ENCODE peak calls at places on chromosomes 2 and 18, in six cellular contexts. One of them, this sample, is unnamed.

GRCh38 chr2:69200107-69200520 is 186.9 kb downstream of the GFPT1 start:
- DNase-seq in HCT116: no peak
- DNase-seq in transverse colon: peak
- DNase-seq in IMR-90: peak
- DNase-seq in Peyer's patch: no peak
- DNase-seq in heart left ventricle: no peak
- DNase-seq in this sample: peak

GRCh38 chr2:232027530-232027929 is 66.0 kb downstream of the DIS3L2 start:
- DNase-seq in HCT116: no peak
- DNase-seq in heart left ventricle: no peak
- DNase-seq in transverse colon: no peak
- DNase-seq in Peyer's patch: no peak
- DNase-seq in IMR-90: no peak
- DNase-seq in this sample: no peak

GRCh38 chr2:8376603-8377423 is 305.0 kb upstream of the ID2 start:
- DNase-seq in transverse colon: no peak
- DNase-seq in Peyer's patch: no peak
- DNase-seq in heart left ventricle: no peak
- DNase-seq in HCT116: no peak
- DNase-seq in IMR-90: no peak
- DNase-seq in this sample: no peak

GRCh38 chr18:9516437-9517064 is 41.2 kb downstream of the RALBP1 start:
- DNase-seq in HCT116: peak
- DNase-seq in IMR-90: peak
- DNase-seq in heart left ventricle: no peak
- DNase-seq in Peyer's patch: no peak
- DNase-seq in transverse colon: no peak
- DNase-seq in this sample: no peak

GRCh38 chr2:144510206-144510991 is 9.5 kb downstream of the ZEB2 start:
- DNase-seq in Peyer's patch: peak
- DNase-seq in heart left ventricle: no peak
- DNase-seq in IMR-90: peak
- DNase-seq in HCT116: no peak
- DNase-seq in transverse colon: no peak
- DNase-seq in this sample: no peak

GRCh38 chr2:100767810-100768806 is 51.8 kb upstream of the NPAS2 start:
- DNase-seq in transverse colon: no peak
- DNase-seq in HCT116: no peak
- DNase-seq in heart left ventricle: no peak
- DNase-seq in Peyer's patch: no peak
- DNase-seq in IMR-90: peak
- DNase-seq in this sample: no peak

GRCh38 chr18:22828171-22828570 is 105.0 kb upstream of the RBBP8 start:
- DNase-seq in IMR-90: peak
- DNase-seq in Peyer's patch: no peak
- DNase-seq in transverse colon: no peak
- DNase-seq in heart left ventricle: no peak
- DNase-seq in HCT116: no peak
- DNase-seq in this sample: no peak

GRCh38 chr18:12231986-12232385 is 22.2 kb upstream of the CIDEA start:
- DNase-seq in IMR-90: no peak
- DNase-seq in HCT116: no peak
- DNase-seq in heart left ventricle: no peak
- DNase-seq in Peyer's patch: no peak
- DNase-seq in transverse colon: no peak
- DNase-seq in this sample: no peak

GRCh38 chr2:149388120-149388816 is 57.9 kb downstream of the LYPD6 start:
- DNase-seq in transverse colon: no peak
- DNase-seq in IMR-90: no peak
- DNase-seq in HCT116: no peak
- DNase-seq in heart left ventricle: no peak
- DNase-seq in Peyer's patch: no peak
- DNase-seq in this sample: no peak

GRCh38 chr2:177900091-177900490 is 172.5 kb downstream of the PDE11A start:
- DNase-seq in HCT116: no peak
- DNase-seq in heart left ventricle: no peak
- DNase-seq in IMR-90: no peak
- DNase-seq in Peyer's patch: no peak
- DNase-seq in transverse colon: no peak
- DNase-seq in this sample: no peak

GRCh38 chr2:202450785-202451184 is 74.7 kb downstream of the BMPR2 start:
- DNase-seq in transverse colon: no peak
- DNase-seq in Peyer's patch: no peak
- DNase-seq in HCT116: no peak
- DNase-seq in heart left ventricle: no peak
- DNase-seq in IMR-90: peak
- DNase-seq in this sample: no peak

GRCh38 chr18:63741769-63742168 is 33.4 kb upstream of the SERPINB7 start:
- DNase-seq in transverse colon: no peak
- DNase-seq in Peyer's patch: no peak
- DNase-seq in IMR-90: peak
- DNase-seq in heart left ventricle: no peak
- DNase-seq in HCT116: no peak
- DNase-seq in this sample: no peak

GRCh38 chr2:231613054-231613654 is 20.5 kb downstream of the TEX44 start:
- DNase-seq in Peyer's patch: no peak
- DNase-seq in heart left ventricle: peak
- DNase-seq in IMR-90: no peak
- DNase-seq in transverse colon: no peak
- DNase-seq in HCT116: no peak
- DNase-seq in this sample: peak

GRCh38 chr2:172735646-172736418 is at the start of gene RAPGEF4:
- DNase-seq in IMR-90: no peak
- DNase-seq in Peyer's patch: no peak
- DNase-seq in HCT116: no peak
- DNase-seq in heart left ventricle: no peak
- DNase-seq in transverse colon: no peak
- DNase-seq in this sample: no peak

GRCh38 chr2:73076701-73077423 is 5.3 kb upstream of the SFXN5 start:
- DNase-seq in Peyer's patch: no peak
- DNase-seq in IMR-90: no peak
- DNase-seq in HCT116: no peak
- DNase-seq in heart left ventricle: no peak
- DNase-seq in transverse colon: no peak
- DNase-seq in this sample: no peak

GRCh38 chr2:96102596-96103387 is 13.6 kb downstream of the ADRA2B start:
- DNase-seq in Peyer's patch: no peak
- DNase-seq in HCT116: no peak
- DNase-seq in heart left ventricle: peak
- DNase-seq in transverse colon: peak
- DNase-seq in IMR-90: no peak
- DNase-seq in this sample: no peak

GRCh38 chr18:46629356-46629755 is 27.7 kb downstream of the LOXHD1 start:
- DNase-seq in Peyer's patch: no peak
- DNase-seq in HCT116: no peak
- DNase-seq in IMR-90: no peak
- DNase-seq in heart left ventricle: no peak
- DNase-seq in transverse colon: no peak
- DNase-seq in this sample: peak

GRCh38 chr18:63095768-63096167 is 223.8 kb downstream of the BCL2 start:
- DNase-seq in Peyer's patch: no peak
- DNase-seq in transverse colon: no peak
- DNase-seq in heart left ventricle: no peak
- DNase-seq in HCT116: no peak
- DNase-seq in IMR-90: no peak
- DNase-seq in this sample: no peak

GRCh38 chr2:170222298-170222697 is 44.4 kb downstream of the MYO3B start:
- DNase-seq in Peyer's patch: no peak
- DNase-seq in heart left ventricle: no peak
- DNase-seq in transverse colon: no peak
- DNase-seq in HCT116: no peak
- DNase-seq in IMR-90: peak
- DNase-seq in this sample: no peak

GRCh38 chr2:20214566-20215182 is 10.3 kb downstream of the SDC1 start:
- DNase-seq in Peyer's patch: no peak
- DNase-seq in HCT116: no peak
- DNase-seq in heart left ventricle: no peak
- DNase-seq in transverse colon: no peak
- DNase-seq in IMR-90: no peak
- DNase-seq in this sample: no peak

GRCh38 chr2:52222128-52222527 is 1190.2 kb upstream of the NRXN1 start:
- DNase-seq in heart left ventricle: no peak
- DNase-seq in IMR-90: peak
- DNase-seq in Peyer's patch: no peak
- DNase-seq in transverse colon: no peak
- DNase-seq in HCT116: no peak
- DNase-seq in this sample: no peak

GRCh38 chr2:69755862-69756467 is 14.0 kb downstream of the ANXA4 start:
- DNase-seq in HCT116: peak
- DNase-seq in Peyer's patch: no peak
- DNase-seq in transverse colon: peak
- DNase-seq in IMR-90: peak
- DNase-seq in heart left ventricle: no peak
- DNase-seq in this sample: peak

GRCh38 chr2:23425886-23426283 is 40.9 kb downstream of the KLHL29 start:
- DNase-seq in IMR-90: peak
- DNase-seq in HCT116: no peak
- DNase-seq in heart left ventricle: no peak
- DNase-seq in transverse colon: no peak
- DNase-seq in Peyer's patch: no peak
- DNase-seq in this sample: peak

GRCh38 chr2:99808801-99809200 is 319.0 kb upstream of the REV1 start:
- DNase-seq in HCT116: no peak
- DNase-seq in IMR-90: no peak
- DNase-seq in heart left ventricle: no peak
- DNase-seq in transverse colon: no peak
- DNase-seq in Peyer's patch: no peak
- DNase-seq in this sample: no peak

GRCh38 chr2:88540346-88540745 is 86.9 kb downstream of the EIF2AK3 start:
- DNase-seq in HCT116: no peak
- DNase-seq in Peyer's patch: no peak
- DNase-seq in heart left ventricle: no peak
- DNase-seq in transverse colon: no peak
- DNase-seq in IMR-90: peak
- DNase-seq in this sample: peak

GRCh38 chr2:159613515-159614336 is 2.6 kb downstream of the BAZ2B start:
- DNase-seq in heart left ventricle: no peak
- DNase-seq in transverse colon: no peak
- DNase-seq in IMR-90: peak
- DNase-seq in HCT116: no peak
- DNase-seq in Peyer's patch: no peak
- DNase-seq in this sample: no peak

GRCh38 chr2:47019532-47019931 is 103.9 kb upstream of the MCFD2 start:
- DNase-seq in transverse colon: no peak
- DNase-seq in Peyer's patch: no peak
- DNase-seq in HCT116: no peak
- DNase-seq in heart left ventricle: no peak
- DNase-seq in IMR-90: no peak
- DNase-seq in this sample: no peak

GRCh38 chr2:25160376-25160775 is 8.0 kb downstream of the POMC start:
- DNase-seq in transverse colon: no peak
- DNase-seq in heart left ventricle: no peak
- DNase-seq in HCT116: no peak
- DNase-seq in Peyer's patch: no peak
- DNase-seq in IMR-90: no peak
- DNase-seq in this sample: no peak

GRCh38 chr2:25155401-25155800 is 13.0 kb downstream of the POMC start:
- DNase-seq in Peyer's patch: no peak
- DNase-seq in transverse colon: no peak
- DNase-seq in IMR-90: no peak
- DNase-seq in HCT116: no peak
- DNase-seq in heart left ventricle: no peak
- DNase-seq in this sample: no peak

GRCh38 chr2:25161055-25161781 is 7.2 kb downstream of the POMC start:
- DNase-seq in Peyer's patch: peak
- DNase-seq in HCT116: no peak
- DNase-seq in IMR-90: peak
- DNase-seq in heart left ventricle: peak
- DNase-seq in transverse colon: peak
- DNase-seq in this sample: no peak

GRCh38 chr2:25158096-25158852 is 10.1 kb downstream of the POMC start:
- DNase-seq in IMR-90: no peak
- DNase-seq in transverse colon: no peak
- DNase-seq in Peyer's patch: no peak
- DNase-seq in HCT116: no peak
- DNase-seq in heart left ventricle: no peak
- DNase-seq in this sample: no peak

GRCh38 chr2:25159947-25160346 is 8.4 kb downstream of the POMC start:
- DNase-seq in heart left ventricle: no peak
- DNase-seq in transverse colon: no peak
- DNase-seq in HCT116: no peak
- DNase-seq in Peyer's patch: no peak
- DNase-seq in IMR-90: peak
- DNase-seq in this sample: no peak
- TF ChIP-seq POLR2A in heart left ventricle: no peak
- TF ChIP-seq POLR2A in transverse colon: no peak
- TF ChIP-seq POLR2A in HCT116: no peak
- TF ChIP-seq POLR2A in Peyer's patch: no peak
- TF ChIP-seq POLR2A in IMR-90: no peak
- TF ChIP-seq POLR2A in this sample: no peak

GRCh38 chr18:79436556-79437275 is 41.0 kb downstream of the NFATC1 start:
- DNase-seq in IMR-90: no peak
- DNase-seq in HCT116: no peak
- DNase-seq in heart left ventricle: no peak
- DNase-seq in Peyer's patch: no peak
- DNase-seq in transverse colon: no peak
- DNase-seq in this sample: no peak
- H3K4me3 ChIP-seq in IMR-90: no peak
- H3K4me3 ChIP-seq in HCT116: no peak
- H3K4me3 ChIP-seq in heart left ventricle: no peak
- H3K4me3 ChIP-seq in Peyer's patch: no peak
- H3K4me3 ChIP-seq in transverse colon: no peak
- H3K4me3 ChIP-seq in this sample: no peak

DNA sequence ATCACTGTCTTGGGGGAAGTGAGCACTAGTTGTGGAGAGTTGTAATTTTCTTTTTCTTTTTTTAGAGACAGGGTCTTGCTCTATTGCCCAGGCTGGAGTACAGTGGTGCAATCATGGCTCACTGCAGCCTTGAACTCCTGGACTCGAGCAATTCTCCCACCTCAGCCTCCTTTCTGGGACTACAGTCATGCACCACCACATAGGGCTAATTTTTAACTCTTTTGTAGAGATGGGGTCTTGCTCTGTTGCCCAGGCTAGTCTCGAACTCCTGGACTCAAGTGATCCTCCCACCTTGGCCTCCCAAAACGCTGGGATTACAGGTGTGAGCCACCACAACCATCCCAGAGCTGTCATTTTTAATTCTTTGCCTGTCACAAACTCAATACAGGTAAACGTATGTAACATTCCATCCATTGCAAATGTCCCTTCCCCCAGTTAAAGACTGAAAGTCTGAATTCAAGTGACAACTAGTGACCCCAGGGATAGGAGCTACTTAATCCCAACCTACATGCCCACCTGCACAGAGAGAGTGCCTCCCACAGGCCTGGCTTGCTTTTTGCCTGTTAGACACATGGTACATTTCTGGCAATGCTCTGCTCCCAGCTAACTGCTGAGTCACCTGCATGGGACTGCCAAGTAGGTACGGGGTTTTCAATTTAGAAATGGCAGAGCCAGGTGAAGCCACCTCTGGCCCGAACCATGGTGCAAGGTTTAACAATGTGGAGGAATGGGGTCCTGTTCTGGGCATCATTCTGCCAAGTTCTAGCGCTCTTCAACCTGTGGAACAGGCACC is 60.6 kb downstream of the CYB5A start:
- DNase-seq in HCT116: no peak
- DNase-seq in transverse colon: no peak
- DNase-seq in IMR-90: no peak
- DNase-seq in heart left ventricle: no peak
- DNase-seq in Peyer's patch: no peak
- DNase-seq in this sample: no peak
- TF ChIP-seq POLR2A in HCT116: no peak
- TF ChIP-seq POLR2A in transverse colon: no peak
- TF ChIP-seq POLR2A in IMR-90: no peak
- TF ChIP-seq POLR2A in heart left ventricle: no peak
- TF ChIP-seq POLR2A in Peyer's patch: no peak
- TF ChIP-seq POLR2A in this sample: no peak

GRCh38 chr2:176104338-176105077 is 2.6 kb upstream of the HOXD11 start:
- DNase-seq in Peyer's patch: no peak
- DNase-seq in transverse colon: no peak
- DNase-seq in heart left ventricle: peak
- DNase-seq in HCT116: no peak
- DNase-seq in IMR-90: no peak
- DNase-seq in this sample: no peak
- H3K4me3 ChIP-seq in Peyer's patch: no peak
- H3K4me3 ChIP-seq in transverse colon: no peak
- H3K4me3 ChIP-seq in heart left ventricle: no peak
- H3K4me3 ChIP-seq in HCT116: no peak
- H3K4me3 ChIP-seq in IMR-90: no peak
- H3K4me3 ChIP-seq in this sample: no peak

This sample was measured in lower leg skin.